ENCODE peak calls at places on chromosomes 3 and 15, in ten cellular contexts. M is progenitor cell of endocrine pancreas, W is EL, D is RPMI7951, S is uterus, Y is NCI-H774, R is astrocyte of the hippocampus, N is EH, I is breast epithelium, U is tibial artery. H is an unnamed sample.

GRCh38 chr15:68614621-68615035 is 35.8 kb downstream of the CORO2B start:
- DNase-seq in M (no peak), W (no peak), D (no peak), S (no peak), Y (no peak), R (peak), N (no peak), I (no peak), U (no peak), H (no peak)

GRCh38 chr3:191331443-191331842 is 1.1 kb upstream of the UTS2B start:
- DNase-seq in M (no peak), W (peak), D (peak), S (no peak), Y (no peak), R (peak), N (peak), I (no peak), U (no peak), H (no peak)

GRCh38 chr3:132135628-132136333 is 101.0 kb upstream of the CPNE4 start:
- DNase-seq in M (no peak), W (peak), D (peak), S (no peak), Y (no peak), R (peak), N (peak), I (no peak), U (no peak), H (no peak)

GRCh38 chr3:177538743-177539730 is 341.8 kb upstream of the TBL1XR1 start:
- DNase-seq in M (no peak), W (no peak), D (no peak), S (no peak), Y (no peak), R (no peak), N (no peak), I (no peak), U (no peak), H (no peak)

GRCh38 chr3:160756907-160757623 is 1.0 kb downstream of the PPM1L start:
- DNase-seq in M (no peak), W (no peak), D (no peak), S (peak), Y (no peak), R (peak), N (no peak), I (no peak), U (no peak), H (no peak)

GRCh38 chr15:100043732-100044131 is 298.0 kb downstream of the ADAMTS17 start:
- DNase-seq in M (no peak), W (no peak), D (peak), S (no peak), Y (no peak), R (no peak), N (no peak), I (no peak), U (no peak), H (no peak)

GRCh38 chr3:126996905-126997304 is 14.0 kb downstream of the PLXNA1 start:
- DNase-seq in M (no peak), W (peak), D (peak), S (no peak), Y (no peak), R (peak), N (peak), I (no peak), U (no peak), H (no peak)

GRCh38 chr15:55824857-55825613 is 82.1 kb upstream of the PRTG start:
- DNase-seq in M (no peak), W (no peak), D (no peak), S (no peak), Y (no peak), R (no peak), N (no peak), I (no peak), U (no peak), H (no peak)

GRCh38 chr3:149340310-149340933 is 7.0 kb upstream of the TM4SF18 start:
- DNase-seq in M (no peak), W (peak), D (peak), S (no peak), Y (peak), R (peak), N (peak), I (no peak), U (no peak), H (no peak)

GRCh38 chr3:183300996-183301562 is 48.0 kb downstream of the B3GNT5 start:
- DNase-seq in M (no peak), W (peak), D (no peak), S (no peak), Y (no peak), R (no peak), N (peak), I (no peak), U (no peak), H (no peak)

GRCh38 chr15:80093854-80094418 is 34.5 kb downstream of the ZFAND6 start:
- DNase-seq in M (no peak), W (no peak), D (no peak), S (peak), Y (no peak), R (peak), N (no peak), I (no peak), U (peak), H (no peak)

GRCh38 chr3:73602171-73602570 is 22.6 kb downstream of the PDZRN3 start:
- DNase-seq in M (no peak), W (peak), D (peak), S (no peak), Y (no peak), R (peak), N (peak), I (no peak), U (no peak), H (no peak)

GRCh38 chr15:66085128-66085527 is 168.4 kb downstream of the MEGF11 start:
- DNase-seq in M (no peak), W (no peak), D (no peak), S (no peak), Y (no peak), R (no peak), N (no peak), I (no peak), U (no peak), H (no peak)

GRCh38 chr3:12663311-12663935 is 494 bp downstream of the RAF1 start:
- DNase-seq in M (peak), W (peak), D (peak), S (no peak), Y (no peak), R (peak), N (peak), I (peak), U (peak), H (peak)

GRCh38 chr15:70853855-70854668 is at the start of gene LARP6:
- DNase-seq in M (peak), W (peak), D (peak), S (peak), Y (peak), R (peak), N (peak), I (peak), U (peak), H (no peak)

GRCh38 chr3:155853214-155854146 is 747 bp downstream of the SLC33A1 start:
- DNase-seq in M (peak), W (peak), D (peak), S (no peak), Y (no peak), R (peak), N (peak), I (no peak), U (peak), H (peak)

GRCh38 chr3:153396581-153396980 is 234.6 kb downstream of the RAP2B start:
- DNase-seq in M (no peak), W (no peak), D (no peak), S (no peak), Y (no peak), R (no peak), N (no peak), I (no peak), U (no peak), H (no peak)

GRCh38 chr3:181614878-181615277 is 96.8 kb upstream of the SOX2 start:
- DNase-seq in M (no peak), W (no peak), D (no peak), S (no peak), Y (peak), R (no peak), N (no peak), I (no peak), U (no peak), H (no peak)

GRCh38 chr15:66880380-66881155 is 178.5 kb downstream of the SMAD6 start:
- DNase-seq in M (no peak), W (no peak), D (no peak), S (no peak), Y (no peak), R (no peak), N (no peak), I (no peak), U (no peak), H (no peak)

GRCh38 chr15:47505712-47506542 is 211.4 kb upstream of the SEMA6D start:
- DNase-seq in M (no peak), W (no peak), D (peak), S (no peak), Y (no peak), R (peak), N (peak), I (peak), U (no peak), H (no peak)

GRCh38 chr15:47523669-47524068 is 193.6 kb upstream of the SEMA6D start:
- DNase-seq in M (no peak), W (peak), D (no peak), S (no peak), Y (no peak), R (peak), N (peak), I (no peak), U (no peak), H (no peak)

GRCh38 chr15:88513195-88513594 is 33.3 kb downstream of the DET1 start:
- DNase-seq in M (no peak), W (peak), D (peak), S (no peak), Y (no peak), R (peak), N (peak), I (no peak), U (no peak), H (no peak)

GRCh38 chr15:66707310-66708160 is 5.5 kb downstream of the SMAD6 start:
- DNase-seq in M (peak), W (peak), D (no peak), S (peak), Y (no peak), R (peak), N (peak), I (no peak), U (no peak), H (no peak)

GRCh38 chr3:105448338-105448982 is 81.8 kb downstream of the ALCAM start:
- DNase-seq in M (no peak), W (no peak), D (peak), S (no peak), Y (no peak), R (peak), N (peak), I (no peak), U (no peak), H (no peak)

GRCh38 chr15:82047493-82048446 is 2.0 kb upstream of the MEX3B start:
- DNase-seq in M (no peak), W (no peak), D (peak), S (no peak), Y (no peak), R (peak), N (peak), I (no peak), U (peak), H (no peak)

GRCh38 chr15:78830514-78831228 is 19.4 kb upstream of the ADAMTS7 start:
- DNase-seq in M (no peak), W (no peak), D (no peak), S (no peak), Y (no peak), R (no peak), N (no peak), I (no peak), U (no peak), H (no peak)

GRCh38 chr3:139491966-139492365 is 15.7 kb upstream of the RBP2 start:
- DNase-seq in M (no peak), W (no peak), D (no peak), S (no peak), Y (peak), R (no peak), N (no peak), I (no peak), U (no peak), H (no peak)

GRCh38 chr3:122760457-122761271 is 33.0 kb downstream of the HSPBAP1 start:
- DNase-seq in M (no peak), W (peak), D (no peak), S (no peak), Y (no peak), R (peak), N (peak), I (no peak), U (no peak), H (no peak)

GRCh38 chr15:41820791-41821423 is 7.0 kb upstream of the JMJD7 start:
- DNase-seq in M (no peak), W (no peak), D (no peak), S (no peak), Y (no peak), R (no peak), N (no peak), I (no peak), U (no peak), H (no peak)

GRCh38 chr15:99956820-99957641 is 223.8 kb upstream of the LYSMD4 start:
- DNase-seq in M (no peak), W (no peak), D (no peak), S (no peak), Y (no peak), R (no peak), N (no peak), I (peak), U (no peak), H (peak)